ENCODE peak calls at places on chromosomes 13 and 19, in nine cellular contexts. V is HFFc6; F is body of pancreas; Z is fibroblast of lung; E is fibroblast of mammary gland; Y is lower lobe of right lung; R is H9; P is fibroblast of pulmonary artery; J is CD4-positive, alpha-beta T cell. U is an unnamed sample.

GRCh38 chr13:25529425-25529824 is 157.7 kb downstream of the ATP8A2 start:
- DNase-seq in P (no peak), Y (no peak), Z (no peak), E (no peak), R (no peak), F (no peak), J (no peak), V (no peak), U (no peak)

GRCh38 chr19:30434797-30435594 is 62.8 kb downstream of the ZNF536 start:
- DNase-seq in E (no peak), J (no peak), P (no peak), Z (no peak), V (no peak), F (no peak), Y (no peak), R (no peak), U (no peak)

GRCh38 chr19:41928754-41929535 is 696 bp upstream of the ERFL start:
- DNase-seq in F (no peak), Z (no peak), Y (no peak), V (no peak), P (no peak), R (no peak), J (no peak), E (no peak), U (no peak)

GRCh38 chr19:35305181-35305580 is 13.2 kb downstream of the MAG start:
- DNase-seq in Y (no peak), R (no peak), P (no peak), Z (no peak), J (no peak), E (no peak), F (no peak), V (no peak), U (no peak)

GRCh38 chr19:13732337-13732736 is 32.0 kb upstream of the MRI1 start:
- DNase-seq in Y (no peak), E (no peak), F (no peak), J (no peak), R (no peak), Z (no peak), P (no peak), V (no peak), U (no peak)

GRCh38 chr13:40064723-40065122 is 409.3 kb downstream of the COG6 start:
- DNase-seq in F (peak), Y (no peak), V (peak), P (peak), R (no peak), J (no peak), Z (peak), E (peak), U (no peak)

GRCh38 chr19:4206818-4207484 is 22.4 kb upstream of the EBI3 start:
- DNase-seq in V (peak), Z (peak), J (no peak), F (no peak), E (peak), Y (no peak), P (peak), R (no peak), U (no peak)

GRCh38 chr13:41658057-41658642 is 200.8 kb downstream of the RGCC start:
- DNase-seq in P (peak), F (no peak), R (no peak), V (no peak), E (peak), Y (no peak), Z (peak), J (no peak), U (no peak)

GRCh38 chr19:34649886-34650543 is 26.9 kb downstream of the SCGB2B2 start:
- DNase-seq in E (no peak), Z (no peak), Y (no peak), J (no peak), V (no peak), F (no peak), R (no peak), P (no peak), U (no peak)

GRCh38 chr13:37406031-37406430 is 192.5 kb downstream of the POSTN start:
- DNase-seq in P (no peak), Y (no peak), J (no peak), E (no peak), F (no peak), R (no peak), V (no peak), Z (no peak), U (no peak)

GRCh38 chr13:40673414-40673813 is 7.0 kb upstream of the FOXO1 start:
- DNase-seq in P (no peak), V (no peak), J (no peak), Y (no peak), Z (no peak), E (no peak), R (no peak), F (no peak), U (no peak)

GRCh38 chr19:38731654-38732301 is 12.5 kb downstream of the CAPN12 start:
- DNase-seq in F (peak), E (no peak), P (no peak), V (no peak), Y (peak), J (no peak), Z (no peak), R (peak), U (no peak)

GRCh38 chr13:30796132-30796832 is 60.9 kb downstream of the ALOX5AP start:
- DNase-seq in F (no peak), E (peak), Y (no peak), V (peak), P (peak), Z (peak), J (no peak), R (no peak), U (peak)

DNA sequence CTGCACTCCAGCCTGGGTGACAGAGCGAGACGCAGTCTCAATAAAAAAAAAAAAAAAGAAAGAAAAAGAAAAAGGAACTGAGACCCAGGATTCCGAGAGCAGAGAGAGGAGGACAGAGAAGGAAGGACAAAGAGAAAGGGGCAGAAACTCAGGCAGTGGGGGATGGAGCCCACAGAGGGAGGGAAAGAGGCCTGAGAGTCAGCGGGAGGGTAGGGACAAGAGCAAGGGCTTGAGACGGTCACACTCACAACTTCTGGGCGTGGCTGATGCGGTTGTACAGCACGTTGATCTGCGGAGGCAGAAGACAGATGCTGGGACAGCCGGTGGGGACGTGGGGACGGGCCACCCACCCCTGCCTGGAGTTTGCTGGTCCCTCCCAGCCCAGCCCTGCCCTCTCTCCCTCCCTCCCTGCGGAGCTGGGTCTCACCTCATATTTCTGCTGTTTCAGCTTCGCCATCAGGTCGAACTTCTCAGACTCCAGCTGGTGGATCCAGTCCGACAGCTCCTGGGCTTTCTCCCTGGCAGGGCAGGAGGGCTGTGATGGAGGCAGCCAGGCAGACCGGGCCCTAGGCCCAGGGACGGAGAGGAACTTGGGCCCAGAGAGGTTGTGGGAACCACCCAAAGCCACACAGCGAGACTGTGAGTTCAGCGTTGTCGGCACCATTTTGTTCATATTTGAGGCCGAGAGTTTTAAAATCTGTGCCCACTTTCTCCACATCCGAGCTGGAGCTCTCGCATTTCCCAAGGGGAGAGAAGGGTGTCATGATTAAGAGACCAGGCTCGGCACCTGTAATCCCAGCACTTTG is 15.2 kb downstream of the TNNT1 start:
- DNase-seq in E (no peak), Z (no peak), J (no peak), P (no peak), Y (no peak), V (no peak), R (no peak), F (no peak), U (no peak)
- TF ChIP-seq CTCF in E (no peak), Z (no peak), J (no peak), P (no peak), Y (no peak), V (no peak), R (no peak), F (no peak), U (no peak)

GRCh38 chr19:11405846-11406643 is 13.1 kb downstream of the RGL3 start:
- DNase-seq in Y (no peak), V (no peak), E (peak), P (peak), Z (no peak), R (peak), J (no peak), F (no peak), U (no peak)
- TF ChIP-seq CTCF in Y (peak), V (peak), E (peak), P (peak), Z (peak), R (peak), J (no peak), F (no peak), U (peak)

GRCh38 chr19:15118789-15119494 is 11.7 kb downstream of the SYDE1 start:
- DNase-seq in V (no peak), E (no peak), J (no peak), R (no peak), F (no peak), Z (no peak), Y (no peak), P (no peak), U (no peak)

GRCh38 chr19:15118248-15118647 is 11.0 kb downstream of the SYDE1 start:
- DNase-seq in V (no peak), Y (no peak), J (no peak), E (no peak), R (no peak), Z (no peak), F (no peak), P (no peak), U (no peak)

GRCh38 chr19:15122331-15123030 is 15.3 kb downstream of the SYDE1 start:
- DNase-seq in Z (no peak), Y (no peak), V (no peak), R (no peak), F (no peak), E (no peak), P (no peak), J (no peak), U (no peak)

GRCh38 chr19:15123031-15123890 is 16.1 kb downstream of the SYDE1 start:
- DNase-seq in Z (no peak), E (no peak), F (no peak), J (no peak), R (no peak), Y (no peak), P (no peak), V (no peak), U (no peak)

GRCh38 chr19:15120135-15121026 is 13.2 kb downstream of the SYDE1 start:
- DNase-seq in P (no peak), R (peak), Y (no peak), J (no peak), E (no peak), Z (no peak), F (no peak), V (no peak), U (no peak)
- TF ChIP-seq CTCF in P (no peak), R (peak), Y (no peak), J (no peak), E (no peak), Z (no peak), F (no peak), V (peak), U (no peak)

GRCh38 chr13:91946498-91947070 is 548.2 kb downstream of the GPC5 start:
- DNase-seq in R (no peak), Y (no peak), E (no peak), J (no peak), Z (peak), V (no peak), P (peak), F (no peak), U (peak)
- TF ChIP-seq CTCF in R (peak), Y (no peak), E (no peak), J (no peak), Z (peak), V (peak), P (peak), F (no peak), U (peak)

DNA sequence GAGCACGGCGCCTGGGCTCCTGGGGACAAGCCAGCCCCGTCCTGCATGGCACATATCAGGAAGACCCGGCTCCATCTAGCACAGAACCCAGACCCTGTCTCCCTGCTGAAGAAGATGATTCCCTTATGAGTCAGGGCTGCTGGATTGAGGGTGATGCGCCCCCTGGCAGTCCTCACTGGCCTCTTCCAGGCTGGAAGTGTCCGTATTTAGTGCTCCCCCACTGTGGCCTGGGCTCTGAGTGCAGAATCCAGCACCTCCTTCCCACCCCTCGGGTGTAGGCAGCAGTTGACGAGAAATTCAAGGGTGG is 14.9 kb downstream of the COMP start:
- DNase-seq in V (peak), Z (peak), Y (no peak), J (no peak), R (no peak), P (peak), F (no peak), E (peak), U (no peak)
- TF ChIP-seq CTCF in V (peak), Z (peak), Y (no peak), J (no peak), R (peak), P (peak), F (no peak), E (peak), U (peak)

DNA sequence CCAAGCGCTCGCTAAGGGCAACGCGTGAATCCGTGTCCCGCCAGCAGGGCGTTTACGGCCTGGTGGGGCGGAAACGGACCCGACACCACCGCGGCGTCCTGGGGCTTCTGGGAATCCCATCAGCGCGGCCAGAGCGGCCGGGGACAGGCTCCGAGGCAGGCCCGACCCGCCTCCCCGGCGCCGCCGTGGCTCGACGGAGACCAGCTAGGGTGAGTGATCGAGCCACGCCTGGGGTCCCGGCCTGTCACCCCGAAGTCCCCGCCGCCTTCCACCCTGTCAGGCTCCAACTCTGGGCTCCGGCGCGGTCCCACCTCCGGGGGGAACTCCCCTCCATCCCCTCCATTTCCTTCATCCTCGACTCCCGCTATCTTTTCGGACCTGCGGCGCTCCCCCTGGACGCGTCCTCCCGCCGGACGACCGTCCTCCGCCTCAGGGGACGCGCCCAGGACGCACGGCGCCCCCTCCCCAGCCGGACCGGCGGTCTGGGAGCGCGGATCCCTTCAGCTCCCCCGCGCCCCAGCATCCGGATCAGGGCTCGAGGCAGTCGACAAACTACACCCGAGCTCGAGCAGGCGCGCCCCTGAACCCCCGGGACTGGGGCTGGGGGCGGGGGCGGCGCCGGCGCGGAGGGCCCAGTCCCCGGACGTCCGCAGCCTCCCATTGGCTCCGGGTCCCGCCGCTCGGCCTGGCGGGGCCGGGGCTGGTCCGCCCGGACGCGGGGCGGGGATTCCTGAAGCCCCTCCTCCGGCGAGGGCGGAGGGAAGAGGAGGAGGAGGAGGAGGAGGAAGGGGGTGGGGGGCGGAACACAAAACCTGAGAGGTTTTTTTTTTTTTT is 643 bp upstream of the BICRA start:
- DNase-seq in F (peak), J (peak), Y (peak), E (peak), P (peak), V (peak), R (peak), Z (peak), U (no peak)
- TF ChIP-seq CTCF in F (no peak), J (no peak), Y (peak), E (peak), P (peak), V (peak), R (peak), Z (peak), U (peak)

GRCh38 chr19:58277197-58277596 is 1.6 kb upstream of the ZNF8 start:
- DNase-seq in E (no peak), V (no peak), J (no peak), Z (no peak), F (no peak), Y (no peak), R (no peak), P (no peak), U (no peak)

GRCh38 chr19:58279042-58279924 is 528 bp downstream of the ZNF8 start:
- DNase-seq in J (peak), P (peak), Y (peak), F (peak), R (peak), Z (peak), E (peak), V (peak), U (no peak)

GRCh38 chr19:58279925-58280316 is 1.2 kb downstream of the ZNF8 start:
- DNase-seq in P (no peak), Z (no peak), Y (no peak), E (no peak), V (no peak), J (no peak), R (no peak), F (no peak), U (no peak)

GRCh38 chr19:58277748-58278147 is 1.0 kb upstream of the ZNF8 start:
- DNase-seq in Z (peak), Y (no peak), P (no peak), E (no peak), R (no peak), V (no peak), J (no peak), F (no peak), U (no peak)

GRCh38 chr19:58278156-58279041 is at the start of gene ZNF8:
- DNase-seq in Z (peak), R (peak), E (peak), Y (peak), P (peak), J (peak), F (peak), V (peak), U (peak)
- TF ChIP-seq CTCF in Z (peak), R (no peak), E (no peak), Y (no peak), P (no peak), J (no peak), F (no peak), V (peak), U (no peak)

GRCh38 chr19:40803857-40804782 is 5.1 kb downstream of the EGLN2 start:
- DNase-seq in V (no peak), P (no peak), J (peak), Y (peak), R (peak), F (peak), E (no peak), Z (no peak), U (no peak)

GRCh38 chr19:40805258-40805868 is 6.4 kb downstream of the EGLN2 start:
- DNase-seq in F (peak), Y (no peak), V (no peak), P (no peak), R (no peak), J (no peak), E (no peak), Z (no peak), U (no peak)

GRCh38 chr19:40803170-40803856 is 4.3 kb downstream of the EGLN2 start:
- DNase-seq in R (no peak), P (no peak), J (no peak), Z (no peak), Y (no peak), V (no peak), E (no peak), F (no peak), U (no peak)

GRCh38 chr19:40806385-40807146 is 7.6 kb downstream of the EGLN2 start:
- DNase-seq in E (peak), Z (peak), J (peak), F (peak), Y (peak), P (peak), R (peak), V (peak), U (peak)

GRCh38 chr19:40804783-40805242 is 5.8 kb downstream of the EGLN2 start:
- DNase-seq in E (no peak), R (no peak), J (no peak), Y (no peak), Z (no peak), P (no peak), F (no peak), V (no peak), U (no peak)
- TF ChIP-seq CTCF in E (no peak), R (no peak), J (no peak), Y (no peak), Z (peak), P (peak), F (no peak), V (peak), U (no peak)

GRCh38 chr19:7787141-7787540 is 24.1 kb downstream of the CLEC4M start:
- DNase-seq in E (no peak), Z (no peak), R (peak), J (no peak), V (no peak), F (peak), Y (no peak), P (no peak), U (no peak)
- TF ChIP-seq CTCF in E (no peak), Z (no peak), R (no peak), J (no peak), V (no peak), F (no peak), Y (no peak), P (no peak), U (no peak)